ENCODE peak calls at places on chromosomes 2 and 18, in eight cellular contexts. One of them, this sample, is unnamed. For H3K4me1, the result is how much of the 10 kb centered on the place peaks cover.

GRCh38 chr2:151119377-151119776 is 142.3 kb downstream of the RBM43 start:
- DNase-seq in GM23338: no peak
- DNase-seq in MM.1S: no peak
- DNase-seq in hepatocyte: no peak
- DNase-seq in GM23248: no peak
- DNase-seq in SK-N-SH: no peak
- DNase-seq in neural progenitor cell: no peak
- DNase-seq in HCT116: no peak
- DNase-seq in this sample: no peak

GRCh38 chr18:32877371-32877770 is 104.5 kb upstream of the KLHL14 start:
- DNase-seq in neural progenitor cell: no peak
- DNase-seq in GM23248: no peak
- DNase-seq in hepatocyte: no peak
- DNase-seq in HCT116: no peak
- DNase-seq in MM.1S: no peak
- DNase-seq in SK-N-SH: no peak
- DNase-seq in GM23338: no peak
- DNase-seq in this sample: no peak

GRCh38 chr2:216765810-216766259 is 70.5 kb upstream of the IGFBP5 start:
- DNase-seq in hepatocyte: peak
- DNase-seq in neural progenitor cell: peak
- DNase-seq in GM23248: no peak
- DNase-seq in SK-N-SH: peak
- DNase-seq in MM.1S: no peak
- DNase-seq in HCT116: no peak
- DNase-seq in GM23338: peak
- DNase-seq in this sample: no peak

GRCh38 chr2:3505771-3506170 is 13.6 kb downstream of the ADI1 start:
- DNase-seq in GM23338: no peak
- DNase-seq in HCT116: no peak
- DNase-seq in GM23248: no peak
- DNase-seq in SK-N-SH: no peak
- DNase-seq in MM.1S: no peak
- DNase-seq in neural progenitor cell: no peak
- DNase-seq in hepatocyte: peak
- DNase-seq in this sample: no peak

GRCh38 chr18:27605107-27605834 is 420.2 kb upstream of the CHST9 start:
- DNase-seq in HCT116: peak
- DNase-seq in SK-N-SH: peak
- DNase-seq in MM.1S: peak
- DNase-seq in neural progenitor cell: peak
- DNase-seq in GM23338: peak
- DNase-seq in GM23248: peak
- DNase-seq in hepatocyte: peak
- DNase-seq in this sample: peak

GRCh38 chr2:28750316-28751101 is 1.1 kb upstream of the PPP1CB start:
- DNase-seq in MM.1S: peak
- DNase-seq in HCT116: no peak
- DNase-seq in neural progenitor cell: no peak
- DNase-seq in GM23338: no peak
- DNase-seq in SK-N-SH: peak
- DNase-seq in hepatocyte: peak
- DNase-seq in GM23248: peak
- DNase-seq in this sample: peak

GRCh38 chr2:61538920-61539559 is 884 bp upstream of the XPO1 start:
- DNase-seq in HCT116: peak
- DNase-seq in GM23248: peak
- DNase-seq in neural progenitor cell: no peak
- DNase-seq in hepatocyte: peak
- DNase-seq in MM.1S: peak
- DNase-seq in GM23338: no peak
- DNase-seq in SK-N-SH: peak
- DNase-seq in this sample: peak

GRCh38 chr2:118845843-118846666 is 1.4 kb downstream of the EN1 start:
- DNase-seq in HCT116: no peak
- DNase-seq in hepatocyte: no peak
- DNase-seq in SK-N-SH: peak
- DNase-seq in GM23338: peak
- DNase-seq in neural progenitor cell: peak
- DNase-seq in MM.1S: no peak
- DNase-seq in GM23248: peak
- DNase-seq in this sample: no peak

GRCh38 chr2:201964631-201965206 is 68.9 kb upstream of the FZD7 start:
- DNase-seq in GM23338: no peak
- DNase-seq in GM23248: no peak
- DNase-seq in SK-N-SH: no peak
- DNase-seq in hepatocyte: no peak
- DNase-seq in MM.1S: peak
- DNase-seq in neural progenitor cell: no peak
- DNase-seq in HCT116: no peak
- DNase-seq in this sample: no peak

GRCh38 chr2:144500567-144500966 is 19.4 kb downstream of the ZEB2 start:
- DNase-seq in GM23248: no peak
- DNase-seq in MM.1S: no peak
- DNase-seq in SK-N-SH: no peak
- DNase-seq in hepatocyte: no peak
- DNase-seq in HCT116: no peak
- DNase-seq in neural progenitor cell: no peak
- DNase-seq in GM23338: no peak
- DNase-seq in this sample: no peak

GRCh38 chr2:102753563-102754159 is 8.2 kb upstream of the TMEM182 start:
- DNase-seq in MM.1S: peak
- DNase-seq in HCT116: peak
- DNase-seq in SK-N-SH: peak
- DNase-seq in hepatocyte: peak
- DNase-seq in GM23248: peak
- DNase-seq in neural progenitor cell: peak
- DNase-seq in GM23338: peak
- DNase-seq in this sample: peak

GRCh38 chr18:56890632-56891031 is 239.5 kb downstream of the WDR7 start:
- DNase-seq in GM23248: peak
- DNase-seq in MM.1S: no peak
- DNase-seq in HCT116: no peak
- DNase-seq in hepatocyte: peak
- DNase-seq in GM23338: no peak
- DNase-seq in SK-N-SH: no peak
- DNase-seq in neural progenitor cell: no peak
- DNase-seq in this sample: no peak

GRCh38 chr2:8119782-8120551 is 561.9 kb upstream of the ID2 start:
- DNase-seq in MM.1S: no peak
- DNase-seq in GM23248: peak
- DNase-seq in SK-N-SH: no peak
- DNase-seq in neural progenitor cell: peak
- DNase-seq in hepatocyte: peak
- DNase-seq in HCT116: no peak
- DNase-seq in GM23338: no peak
- DNase-seq in this sample: no peak

GRCh38 chr2:145416640-145417039 is 896.7 kb upstream of the ZEB2 start:
- DNase-seq in HCT116: no peak
- DNase-seq in GM23248: no peak
- DNase-seq in hepatocyte: no peak
- DNase-seq in neural progenitor cell: no peak
- DNase-seq in GM23338: no peak
- DNase-seq in SK-N-SH: no peak
- DNase-seq in MM.1S: no peak
- DNase-seq in this sample: no peak

GRCh38 chr2:21369787-21370186 is 246.0 kb downstream of the TDRD15 start:
- DNase-seq in GM23338: no peak
- DNase-seq in SK-N-SH: no peak
- DNase-seq in neural progenitor cell: no peak
- DNase-seq in HCT116: no peak
- DNase-seq in GM23248: no peak
- DNase-seq in hepatocyte: no peak
- DNase-seq in MM.1S: no peak
- DNase-seq in this sample: no peak

GRCh38 chr18:48582946-48583345 is 44.1 kb downstream of the CTIF start:
- DNase-seq in GM23338: no peak
- DNase-seq in SK-N-SH: no peak
- DNase-seq in MM.1S: no peak
- DNase-seq in GM23248: no peak
- DNase-seq in neural progenitor cell: no peak
- DNase-seq in HCT116: no peak
- DNase-seq in hepatocyte: no peak
- DNase-seq in this sample: no peak
- H3K4me1 ChIP-seq in GM23338: under half
- H3K4me1 ChIP-seq in SK-N-SH: under half
- H3K4me1 ChIP-seq in MM.1S: under half
- H3K4me1 ChIP-seq in GM23248: under half
- H3K4me1 ChIP-seq in neural progenitor cell: under half
- H3K4me1 ChIP-seq in HCT116: under half
- H3K4me1 ChIP-seq in hepatocyte: under half
- H3K4me1 ChIP-seq in this sample: under half

GRCh38 chr18:45780568-45780967 is 44.9 kb upstream of the SIGLEC15 start:
- DNase-seq in MM.1S: no peak
- DNase-seq in hepatocyte: no peak
- DNase-seq in GM23248: no peak
- DNase-seq in GM23338: no peak
- DNase-seq in neural progenitor cell: peak
- DNase-seq in SK-N-SH: no peak
- DNase-seq in HCT116: no peak
- DNase-seq in this sample: no peak

GRCh38 chr18:45775726-45776125 is 49.7 kb upstream of the SIGLEC15 start:
- DNase-seq in neural progenitor cell: no peak
- DNase-seq in MM.1S: no peak
- DNase-seq in GM23338: no peak
- DNase-seq in SK-N-SH: peak
- DNase-seq in hepatocyte: no peak
- DNase-seq in HCT116: no peak
- DNase-seq in GM23248: peak
- DNase-seq in this sample: no peak

GRCh38 chr18:45775241-45775676 is 50.2 kb upstream of the SIGLEC15 start:
- DNase-seq in HCT116: peak
- DNase-seq in neural progenitor cell: peak
- DNase-seq in GM23338: peak
- DNase-seq in MM.1S: peak
- DNase-seq in GM23248: peak
- DNase-seq in SK-N-SH: peak
- DNase-seq in hepatocyte: peak
- DNase-seq in this sample: no peak

GRCh38 chr18:45774065-45774521 is 50.1 kb downstream of the SLC14A1 start:
- DNase-seq in neural progenitor cell: no peak
- DNase-seq in hepatocyte: no peak
- DNase-seq in GM23248: peak
- DNase-seq in SK-N-SH: no peak
- DNase-seq in GM23338: no peak
- DNase-seq in HCT116: no peak
- DNase-seq in MM.1S: no peak
- DNase-seq in this sample: no peak

GRCh38 chr18:45777393-45777792 is 48.1 kb upstream of the SIGLEC15 start:
- DNase-seq in SK-N-SH: no peak
- DNase-seq in GM23248: peak
- DNase-seq in neural progenitor cell: no peak
- DNase-seq in GM23338: no peak
- DNase-seq in hepatocyte: no peak
- DNase-seq in HCT116: no peak
- DNase-seq in MM.1S: no peak
- DNase-seq in this sample: no peak
- TF ChIP-seq EZH2phosphoT487 in SK-N-SH: no peak
- TF ChIP-seq EZH2phosphoT487 in GM23248: no peak
- TF ChIP-seq EZH2phosphoT487 in neural progenitor cell: no peak
- TF ChIP-seq EZH2phosphoT487 in GM23338: no peak
- TF ChIP-seq EZH2phosphoT487 in hepatocyte: no peak
- TF ChIP-seq EZH2phosphoT487 in HCT116: no peak
- TF ChIP-seq EZH2phosphoT487 in MM.1S: no peak
- TF ChIP-seq EZH2phosphoT487 in this sample: no peak

GRCh38 chr2:70007151-70007550 is 45.7 kb upstream of the ASPRV1 start:
- DNase-seq in GM23338: no peak
- DNase-seq in MM.1S: no peak
- DNase-seq in SK-N-SH: no peak
- DNase-seq in HCT116: no peak
- DNase-seq in neural progenitor cell: no peak
- DNase-seq in GM23248: no peak
- DNase-seq in hepatocyte: no peak
- DNase-seq in this sample: no peak

GRCh38 chr2:70008290-70008689 is 46.9 kb upstream of the ASPRV1 start:
- DNase-seq in hepatocyte: no peak
- DNase-seq in SK-N-SH: no peak
- DNase-seq in MM.1S: no peak
- DNase-seq in HCT116: no peak
- DNase-seq in neural progenitor cell: no peak
- DNase-seq in GM23248: no peak
- DNase-seq in GM23338: no peak
- DNase-seq in this sample: no peak

GRCh38 chr2:70003093-70003830 is 41.8 kb upstream of the ASPRV1 start:
- DNase-seq in hepatocyte: no peak
- DNase-seq in HCT116: no peak
- DNase-seq in SK-N-SH: no peak
- DNase-seq in neural progenitor cell: no peak
- DNase-seq in MM.1S: no peak
- DNase-seq in GM23248: no peak
- DNase-seq in GM23338: no peak
- DNase-seq in this sample: no peak

GRCh38 chr2:70005752-70006446 is 44.5 kb upstream of the ASPRV1 start:
- DNase-seq in GM23338: peak
- DNase-seq in neural progenitor cell: no peak
- DNase-seq in MM.1S: no peak
- DNase-seq in SK-N-SH: no peak
- DNase-seq in hepatocyte: no peak
- DNase-seq in GM23248: no peak
- DNase-seq in HCT116: no peak
- DNase-seq in this sample: no peak

DNA sequence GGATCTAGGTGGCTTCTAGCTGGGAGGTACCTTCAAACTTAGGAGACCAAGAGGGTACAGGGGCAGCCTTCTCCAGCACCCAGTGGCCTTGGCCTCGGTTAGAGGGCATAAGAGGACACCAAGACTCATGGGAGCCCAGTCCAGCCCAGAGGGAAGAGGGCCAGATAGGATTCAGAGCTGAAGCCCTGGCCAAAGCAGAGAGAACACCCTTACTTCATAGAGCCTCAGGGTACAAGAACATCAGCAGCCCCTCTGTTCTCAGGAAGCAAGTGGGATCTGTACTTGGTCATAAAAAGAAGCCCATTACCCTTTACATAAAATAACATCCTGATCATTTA is 45.0 kb upstream of the ASPRV1 start:
- DNase-seq in GM23248: no peak
- DNase-seq in SK-N-SH: no peak
- DNase-seq in neural progenitor cell: no peak
- DNase-seq in HCT116: no peak
- DNase-seq in hepatocyte: no peak
- DNase-seq in MM.1S: no peak
- DNase-seq in GM23338: no peak
- DNase-seq in this sample: no peak
- H3K4me3 ChIP-seq in GM23248: no peak
- H3K4me3 ChIP-seq in SK-N-SH: no peak
- H3K4me3 ChIP-seq in neural progenitor cell: no peak
- H3K4me3 ChIP-seq in HCT116: no peak
- H3K4me3 ChIP-seq in hepatocyte: no peak
- H3K4me3 ChIP-seq in MM.1S: no peak
- H3K4me3 ChIP-seq in GM23338: no peak
- H3K4me3 ChIP-seq in this sample: no peak

DNA sequence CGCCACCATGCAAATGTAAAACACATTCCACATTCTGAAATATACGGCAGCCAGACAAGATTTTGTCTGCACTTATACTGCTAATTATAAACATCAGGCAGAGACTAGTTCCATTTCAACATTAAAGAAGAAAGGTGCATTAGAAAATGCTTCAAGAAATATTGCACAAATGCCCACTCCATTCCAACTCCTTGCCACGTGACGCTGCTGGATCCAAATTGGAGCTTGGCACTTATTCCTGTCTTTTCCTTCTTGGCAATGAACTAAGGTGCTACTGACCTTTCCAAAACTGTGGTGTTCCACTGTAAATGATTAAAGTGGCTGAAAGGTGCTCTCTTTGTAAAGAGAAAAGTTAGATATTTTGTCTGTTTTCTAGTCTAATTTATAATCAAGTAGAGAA is 6.2 kb downstream of the COL6A3 start:
- DNase-seq in SK-N-SH: no peak
- DNase-seq in hepatocyte: no peak
- DNase-seq in GM23338: no peak
- DNase-seq in MM.1S: no peak
- DNase-seq in neural progenitor cell: no peak
- DNase-seq in GM23248: peak
- DNase-seq in HCT116: no peak
- DNase-seq in this sample: no peak
- H3K4me1 ChIP-seq in SK-N-SH: under half
- H3K4me1 ChIP-seq in hepatocyte: under half
- H3K4me1 ChIP-seq in GM23338: under half
- H3K4me1 ChIP-seq in MM.1S: under half
- H3K4me1 ChIP-seq in neural progenitor cell: under half
- H3K4me1 ChIP-seq in GM23248: half or more
- H3K4me1 ChIP-seq in HCT116: under half
- H3K4me1 ChIP-seq in this sample: under half